ENCODE peak calls at places on chromosomes 6 and 20, in four cellular contexts. L is HT-29, N is occipital lobe, S is mesenchymal stem cell. R is an unnamed sample.
A peak's percentile ranks its signal among the peaks of the same experiment; 100 is the strongest.

GRCh38 chr6:170269873-170270541 is 20.9 kb downstream of the DLL1 start:
- DNase-seq in L (no peak), N (no peak), S (no peak), R (no peak)

GRCh38 chr6:90079555-90080490 is 185.6 kb downstream of the GJA10 start:
- DNase-seq in L (no peak), N (no peak), S (no peak), R (no peak)

GRCh38 chr6:74073896-74074295 is 377.9 kb downstream of the CD109 start:
- DNase-seq in L (no peak), N (no peak), S (no peak), R (no peak)

GRCh38 chr20:38060536-38060935 is 27.0 kb downstream of the RPRD1B start:
- DNase-seq in L (no peak), N (no peak), S (peak; percentile 35), R (no peak)

GRCh38 chr6:32189082-32189741 is 790 bp downstream of the PBX2 start:
- DNase-seq in L (no peak), N (no peak), S (peak; percentile 14), R (no peak)

GRCh38 chr6:153162172-153162571 is 31.1 kb upstream of the RGS17 start:
- DNase-seq in L (no peak), N (no peak), S (peak; percentile 46), R (no peak)

GRCh38 chr6:151096255-151096612 is 143.5 kb upstream of the AKAP12 start:
- DNase-seq in L (no peak), N (no peak), S (no peak), R (no peak)

GRCh38 chr6:11354019-11354418 is 121.6 kb upstream of the NEDD9 start:
- DNase-seq in L (no peak), N (peak; percentile 54), S (peak; percentile 78), R (peak; percentile 11)

GRCh38 chr6:90458353-90459224 is 128.3 kb downstream of the MAP3K7 start:
- DNase-seq in L (no peak), N (no peak), S (no peak), R (no peak)

GRCh38 chr6:158047120-158047518 is 65.5 kb downstream of the SYNJ2 start:
- DNase-seq in L (no peak), N (peak; percentile 40), S (no peak), R (no peak)

GRCh38 chr20:38229376-38230252 is 30.9 kb downstream of the KIAA1755 start:
- DNase-seq in L (peak; percentile 63), N (no peak), S (peak; percentile 33), R (peak; percentile 63)

GRCh38 chr6:111381126-111381525 is 101.9 kb downstream of the REV3L start:
- DNase-seq in L (no peak), N (no peak), S (no peak), R (no peak)

GRCh38 chr6:35259946-35260626 is 551 bp downstream of the ZNF76 start:
- DNase-seq in L (peak; percentile 51), N (no peak), S (no peak), R (peak; percentile 75)

GRCh38 chr6:20770776-20771175 is 236.5 kb downstream of the CDKAL1 start:
- DNase-seq in L (no peak), N (no peak), S (no peak), R (no peak)

GRCh38 chr20:15310361-15310760 is 972.9 kb upstream of the FLRT3 start:
- DNase-seq in L (no peak), N (no peak), S (no peak), R (no peak)

GRCh38 chr6:29414588-29414987 is at the start of gene OR12D1:
- DNase-seq in L (peak; percentile 8), N (no peak), S (no peak), R (no peak)

R was measured in endothelial cell.